ENCODE peak calls at places on chromosomes 7 and 10, in five cellular contexts. O is activated CD4-positive, alpha-beta T cell treated with anti-CD3 and anti-CD28 coated beads, Interleukin-2, amount 50 U/mL, for 1 hour; F is activated T-helper 9 cell treated with anti-CD3 and anti-CD28 coated beads, Interleukin-2, amount 50 U/mL, for 16 hours; H is transverse colon; W is COR-L47. T is an unnamed sample.

GRCh38 chr7:2872296-2872874 is 28.3 kb upstream of the GNA12 start:
- DNase-seq in O (no peak), F (no peak), H (no peak), W (no peak), T (no peak)

GRCh38 chr7:16098585-16099179 is 322.7 kb downstream of the CRPPA start:
- DNase-seq in O (no peak), F (no peak), H (no peak), W (no peak), T (no peak)

GRCh38 chr10:15183689-15184481 is 15.4 kb upstream of the NMT2 start:
- DNase-seq in O (no peak), F (no peak), H (no peak), W (no peak), T (no peak)

GRCh38 chr10:12509016-12509793 is 159.9 kb downstream of the CAMK1D start:
- DNase-seq in O (no peak), F (no peak), H (no peak), W (no peak), T (no peak)

GRCh38 chr10:131947631-131948347 is 33.9 kb downstream of the BNIP3 start:
- DNase-seq in O (no peak), F (no peak), H (no peak), W (no peak), T (no peak)

GRCh38 chr7:2965745-2966270 is 77.9 kb downstream of the CARD11 start:
- DNase-seq in O (no peak), F (no peak), H (no peak), W (no peak), T (no peak)

GRCh38 chr10:44960098-44960480 is 487 bp downstream of the RASSF4 start:
- DNase-seq in O (no peak), F (no peak), H (no peak), W (no peak), T (no peak)

GRCh38 chr10:31315453-31315852 is 3.6 kb upstream of the ZEB1 start:
- DNase-seq in O (no peak), F (no peak), H (no peak), W (no peak), T (no peak)

GRCh38 chr10:75195035-75195763 is 15.4 kb upstream of the VDAC2 start:
- DNase-seq in O (no peak), F (no peak), H (no peak), W (no peak), T (no peak)

GRCh38 chr10:119724630-119725549 is 960 bp upstream of the INPP5F start:
- DNase-seq in O (no peak), F (no peak), H (no peak), W (no peak), T (peak)

GRCh38 chr7:73647725-73648592 is 19.7 kb upstream of the VPS37D start:
- DNase-seq in O (peak), F (peak), H (peak), W (no peak), T (peak)

GRCh38 chr10:71748671-71749191 is 24.6 kb downstream of the VSIR start:
- DNase-seq in O (peak), F (peak), H (peak), W (no peak), T (peak)

GRCh38 chr10:63208981-63209380 is 75.9 kb downstream of the NRBF2 start:
- DNase-seq in O (no peak), F (no peak), H (no peak), W (no peak), T (peak)

GRCh38 chr7:96499532-96499931 is 177.6 kb upstream of the SLC25A13 start:
- DNase-seq in O (no peak), F (no peak), H (no peak), W (no peak), T (no peak)

GRCh38 chr7:2353650-2354172 is 916 bp upstream of the EIF3B start:
- DNase-seq in O (peak), F (peak), H (peak), W (peak), T (peak)

GRCh38 chr10:104580321-104580720 is 60.8 kb upstream of the SORCS3 start:
- DNase-seq in O (no peak), F (no peak), H (no peak), W (no peak), T (no peak)

GRCh38 chr10:66746246-66746645 is 179.6 kb upstream of the LRRTM3 start:
- DNase-seq in O (no peak), F (no peak), H (no peak), W (no peak), T (no peak)

GRCh38 chr7:101829856-101830255 is 12.4 kb downstream of the CUX1 start:
- DNase-seq in O (no peak), F (no peak), H (no peak), W (no peak), T (no peak)

GRCh38 chr10:110260746-110261477 is 43.8 kb downstream of the SMNDC1 start:
- DNase-seq in O (no peak), F (no peak), H (no peak), W (no peak), T (peak)

GRCh38 chr10:6394084-6394483 is 186.0 kb downstream of the PRKCQ start:
- DNase-seq in O (no peak), F (no peak), H (peak), W (no peak), T (no peak)

GRCh38 chr7:121797283-121798037 is 75.5 kb upstream of the PTPRZ1 start:
- DNase-seq in O (no peak), F (no peak), H (no peak), W (no peak), T (no peak)

GRCh38 chr10:71712170-71712569 is 7.4 kb downstream of the C10orf105 start:
- DNase-seq in O (no peak), F (no peak), H (no peak), W (no peak), T (no peak)

GRCh38 chr7:140433396-140433795 is 29.5 kb downstream of the RAB19 start:
- DNase-seq in O (no peak), F (no peak), H (no peak), W (no peak), T (no peak)

GRCh38 chr10:98397089-98397600 is 17.8 kb downstream of the PYROXD2 start:
- DNase-seq in O (no peak), F (no peak), H (no peak), W (no peak), T (no peak)

GRCh38 chr10:10796061-10796773 is 221.5 kb upstream of the CELF2 start:
- DNase-seq in O (no peak), F (no peak), H (no peak), W (no peak), T (no peak)

GRCh38 chr7:17564678-17565209 is 266.3 kb downstream of the AHR start:
- DNase-seq in O (no peak), F (no peak), H (no peak), W (no peak), T (no peak)

GRCh38 chr7:1706721-1707613 is 36.9 kb downstream of the ELFN1 start:
- DNase-seq in O (no peak), F (no peak), H (no peak), W (no peak), T (no peak)

GRCh38 chr7:105854516-105854915 is 21.9 kb downstream of the ATXN7L1 start:
- DNase-seq in O (no peak), F (no peak), H (no peak), W (no peak), T (no peak)

GRCh38 chr10:821322-821721 is 110.2 kb downstream of the LARP4B start:
- DNase-seq in O (no peak), F (no peak), H (no peak), W (no peak), T (no peak)

GRCh38 chr10:77807706-77808105 is 118.8 kb downstream of the DLG5 start:
- DNase-seq in O (no peak), F (no peak), H (no peak), W (no peak), T (no peak)

GRCh38 chr10:46547331-46547880 is 9.1 kb downstream of the GPRIN2 start:
- DNase-seq in O (peak), F (no peak), H (peak), W (no peak), T (no peak)

GRCh38 chr10:59885430-59886134 is 20.8 kb downstream of the CCDC6 start:
- DNase-seq in O (no peak), F (no peak), H (peak), W (no peak), T (no peak)

GRCh38 chr7:9181356-9181755 is 747.9 kb downstream of the NXPH1 start:
- DNase-seq in O (no peak), F (no peak), H (no peak), W (no peak), T (no peak)

T was measured in thyroid gland.